ENCODE peak calls at places on chromosomes 3 and 15, in eight cellular contexts. One of them, this sample, is unnamed.

GRCh38 chr3:45635475-45636256 is 41.1 kb downstream of the LIMD1 start:
- DNase-seq in NCI-H2081: no peak
- DNase-seq in Right ventricle myocardium superior: no peak
- DNase-seq in osteoblast: peak; percentile 90
- DNase-seq in astrocyte: peak; percentile 80
- DNase-seq in kidney tubule cell: peak; percentile 84
- DNase-seq in tibial nerve: no peak
- DNase-seq in endothelial cell of umbilical vein: no peak
- DNase-seq in this sample: no peak

GRCh38 chr3:38984110-38984509 is 67.6 kb downstream of the SCN11A start:
- DNase-seq in NCI-H2081: no peak
- DNase-seq in Right ventricle myocardium superior: no peak
- DNase-seq in osteoblast: no peak
- DNase-seq in astrocyte: no peak
- DNase-seq in kidney tubule cell: no peak
- DNase-seq in tibial nerve: no peak
- DNase-seq in endothelial cell of umbilical vein: no peak
- DNase-seq in this sample: no peak

GRCh38 chr15:52206446-52206845 is 15.3 kb upstream of the GNB5 start:
- DNase-seq in NCI-H2081: no peak
- DNase-seq in Right ventricle myocardium superior: no peak
- DNase-seq in osteoblast: no peak
- DNase-seq in astrocyte: no peak
- DNase-seq in kidney tubule cell: no peak
- DNase-seq in tibial nerve: no peak
- DNase-seq in endothelial cell of umbilical vein: no peak
- DNase-seq in this sample: no peak

GRCh38 chr15:90681480-90681879 is 35.7 kb upstream of the BLM start:
- DNase-seq in NCI-H2081: no peak
- DNase-seq in Right ventricle myocardium superior: no peak
- DNase-seq in osteoblast: no peak
- DNase-seq in astrocyte: peak; percentile 96
- DNase-seq in kidney tubule cell: peak; percentile 83
- DNase-seq in tibial nerve: peak; percentile 60
- DNase-seq in endothelial cell of umbilical vein: peak; percentile 28
- DNase-seq in this sample: no peak

GRCh38 chr3:29381595-29381994 is 100.7 kb downstream of the RBMS3 start:
- DNase-seq in NCI-H2081: no peak
- DNase-seq in Right ventricle myocardium superior: no peak
- DNase-seq in osteoblast: no peak
- DNase-seq in astrocyte: peak; percentile 39
- DNase-seq in kidney tubule cell: peak; percentile 37
- DNase-seq in tibial nerve: no peak
- DNase-seq in endothelial cell of umbilical vein: peak; percentile 47
- DNase-seq in this sample: peak; percentile 74

GRCh38 chr3:72227536-72228070 is 442.7 kb upstream of the PROK2 start:
- DNase-seq in NCI-H2081: no peak
- DNase-seq in Right ventricle myocardium superior: no peak
- DNase-seq in osteoblast: no peak
- DNase-seq in astrocyte: no peak
- DNase-seq in kidney tubule cell: no peak
- DNase-seq in tibial nerve: no peak
- DNase-seq in endothelial cell of umbilical vein: no peak
- DNase-seq in this sample: no peak

GRCh38 chr3:187027531-187027936 is 97.2 kb downstream of the ST6GAL1 start:
- DNase-seq in NCI-H2081: no peak
- DNase-seq in Right ventricle myocardium superior: no peak
- DNase-seq in osteoblast: no peak
- DNase-seq in astrocyte: no peak
- DNase-seq in kidney tubule cell: no peak
- DNase-seq in tibial nerve: no peak
- DNase-seq in endothelial cell of umbilical vein: no peak
- DNase-seq in this sample: no peak

GRCh38 chr15:42138968-42139386 is 17.5 kb downstream of the PLA2G4F start:
- DNase-seq in NCI-H2081: no peak
- DNase-seq in Right ventricle myocardium superior: no peak
- DNase-seq in osteoblast: no peak
- DNase-seq in astrocyte: no peak
- DNase-seq in kidney tubule cell: no peak
- DNase-seq in tibial nerve: no peak
- DNase-seq in endothelial cell of umbilical vein: no peak
- DNase-seq in this sample: no peak

GRCh38 chr3:16523778-16524177 is 10.3 kb upstream of the RFTN1 start:
- DNase-seq in NCI-H2081: no peak
- DNase-seq in Right ventricle myocardium superior: no peak
- DNase-seq in osteoblast: no peak
- DNase-seq in astrocyte: peak; percentile 51
- DNase-seq in kidney tubule cell: peak; percentile 33
- DNase-seq in tibial nerve: no peak
- DNase-seq in endothelial cell of umbilical vein: no peak
- DNase-seq in this sample: peak; percentile 26

GRCh38 chr3:1578105-1578833 is 485.4 kb downstream of the CNTN6 start:
- DNase-seq in NCI-H2081: no peak
- DNase-seq in Right ventricle myocardium superior: no peak
- DNase-seq in osteoblast: no peak
- DNase-seq in astrocyte: peak; percentile 2
- DNase-seq in kidney tubule cell: no peak
- DNase-seq in tibial nerve: no peak
- DNase-seq in endothelial cell of umbilical vein: no peak
- DNase-seq in this sample: no peak

GRCh38 chr3:50600141-50600753 is 11.3 kb downstream of the CISH start:
- DNase-seq in NCI-H2081: no peak
- DNase-seq in Right ventricle myocardium superior: no peak
- DNase-seq in osteoblast: peak; percentile 59
- DNase-seq in astrocyte: no peak
- DNase-seq in kidney tubule cell: no peak
- DNase-seq in tibial nerve: no peak
- DNase-seq in endothelial cell of umbilical vein: no peak
- DNase-seq in this sample: no peak

GRCh38 chr15:85172846-85173490 is 191.3 kb downstream of the PDE8A start:
- DNase-seq in NCI-H2081: no peak
- DNase-seq in Right ventricle myocardium superior: no peak
- DNase-seq in osteoblast: no peak
- DNase-seq in astrocyte: no peak
- DNase-seq in kidney tubule cell: no peak
- DNase-seq in tibial nerve: no peak
- DNase-seq in endothelial cell of umbilical vein: no peak
- DNase-seq in this sample: no peak

GRCh38 chr3:60652829-60653228 is 598.4 kb downstream of the FHIT start:
- DNase-seq in NCI-H2081: no peak
- DNase-seq in Right ventricle myocardium superior: no peak
- DNase-seq in osteoblast: no peak
- DNase-seq in astrocyte: no peak
- DNase-seq in kidney tubule cell: no peak
- DNase-seq in tibial nerve: no peak
- DNase-seq in endothelial cell of umbilical vein: no peak
- DNase-seq in this sample: no peak

GRCh38 chr15:46956456-46956855 is 760.8 kb upstream of the SEMA6D start:
- DNase-seq in NCI-H2081: no peak
- DNase-seq in Right ventricle myocardium superior: peak; percentile 40
- DNase-seq in osteoblast: no peak
- DNase-seq in astrocyte: no peak
- DNase-seq in kidney tubule cell: no peak
- DNase-seq in tibial nerve: no peak
- DNase-seq in endothelial cell of umbilical vein: no peak
- DNase-seq in this sample: no peak

GRCh38 chr3:183360971-183361624 is 67.3 kb downstream of the MCF2L2 start:
- DNase-seq in NCI-H2081: no peak
- DNase-seq in Right ventricle myocardium superior: no peak
- DNase-seq in osteoblast: no peak
- DNase-seq in astrocyte: no peak
- DNase-seq in kidney tubule cell: no peak
- DNase-seq in tibial nerve: no peak
- DNase-seq in endothelial cell of umbilical vein: no peak
- DNase-seq in this sample: no peak

GRCh38 chr15:68518046-68518445 is 60.7 kb upstream of the CORO2B start:
- DNase-seq in NCI-H2081: no peak
- DNase-seq in Right ventricle myocardium superior: no peak
- DNase-seq in osteoblast: no peak
- DNase-seq in astrocyte: no peak
- DNase-seq in kidney tubule cell: no peak
- DNase-seq in tibial nerve: no peak
- DNase-seq in endothelial cell of umbilical vein: no peak
- DNase-seq in this sample: no peak

GRCh38 chr3:55893045-55893664 is 406.0 kb upstream of the WNT5A start:
- DNase-seq in NCI-H2081: no peak
- DNase-seq in Right ventricle myocardium superior: no peak
- DNase-seq in osteoblast: peak; percentile 64
- DNase-seq in astrocyte: peak; percentile 58
- DNase-seq in kidney tubule cell: peak; percentile 64
- DNase-seq in tibial nerve: no peak
- DNase-seq in endothelial cell of umbilical vein: peak; percentile 44
- DNase-seq in this sample: no peak

GRCh38 chr3:73608805-73609641 is 15.7 kb downstream of the PDZRN3 start:
- DNase-seq in NCI-H2081: no peak
- DNase-seq in Right ventricle myocardium superior: no peak
- DNase-seq in osteoblast: no peak
- DNase-seq in astrocyte: no peak
- DNase-seq in kidney tubule cell: no peak
- DNase-seq in tibial nerve: no peak
- DNase-seq in endothelial cell of umbilical vein: no peak
- DNase-seq in this sample: no peak

GRCh38 chr3:58242340-58242739 is 4.7 kb downstream of the ABHD6 start:
- DNase-seq in NCI-H2081: no peak
- DNase-seq in Right ventricle myocardium superior: no peak
- DNase-seq in osteoblast: no peak
- DNase-seq in astrocyte: no peak
- DNase-seq in kidney tubule cell: no peak
- DNase-seq in tibial nerve: no peak
- DNase-seq in endothelial cell of umbilical vein: no peak
- DNase-seq in this sample: no peak

GRCh38 chr3:84223512-84223911 is 735.3 kb upstream of the CADM2 start:
- DNase-seq in NCI-H2081: no peak
- DNase-seq in Right ventricle myocardium superior: no peak
- DNase-seq in osteoblast: no peak
- DNase-seq in astrocyte: no peak
- DNase-seq in kidney tubule cell: no peak
- DNase-seq in tibial nerve: no peak
- DNase-seq in endothelial cell of umbilical vein: no peak
- DNase-seq in this sample: no peak

GRCh38 chr15:29849716-29850115 is 27.4 kb upstream of the TJP1 start:
- DNase-seq in NCI-H2081: no peak
- DNase-seq in Right ventricle myocardium superior: no peak
- DNase-seq in osteoblast: no peak
- DNase-seq in astrocyte: no peak
- DNase-seq in kidney tubule cell: peak; percentile 83
- DNase-seq in tibial nerve: no peak
- DNase-seq in endothelial cell of umbilical vein: no peak
- DNase-seq in this sample: no peak

GRCh38 chr3:39809995-39810595 is 686 bp downstream of the MYRIP start:
- DNase-seq in NCI-H2081: no peak
- DNase-seq in Right ventricle myocardium superior: no peak
- DNase-seq in osteoblast: peak; percentile 60
- DNase-seq in astrocyte: no peak
- DNase-seq in kidney tubule cell: peak; percentile 2
- DNase-seq in tibial nerve: no peak
- DNase-seq in endothelial cell of umbilical vein: peak; percentile 43
- DNase-seq in this sample: no peak

GRCh38 chr15:37370938-37371337 is 270.6 kb upstream of the MEIS2 start:
- DNase-seq in NCI-H2081: no peak
- DNase-seq in Right ventricle myocardium superior: no peak
- DNase-seq in osteoblast: no peak
- DNase-seq in astrocyte: no peak
- DNase-seq in kidney tubule cell: no peak
- DNase-seq in tibial nerve: no peak
- DNase-seq in endothelial cell of umbilical vein: no peak
- DNase-seq in this sample: no peak

GRCh38 chr15:47411733-47412530 is 305.4 kb upstream of the SEMA6D start:
- DNase-seq in NCI-H2081: peak; percentile 51
- DNase-seq in Right ventricle myocardium superior: no peak
- DNase-seq in osteoblast: no peak
- DNase-seq in astrocyte: no peak
- DNase-seq in kidney tubule cell: no peak
- DNase-seq in tibial nerve: no peak
- DNase-seq in endothelial cell of umbilical vein: peak; percentile 73
- DNase-seq in this sample: no peak

GRCh38 chr15:53520867-53521525 is 238.5 kb downstream of the WDR72 start:
- DNase-seq in NCI-H2081: no peak
- DNase-seq in Right ventricle myocardium superior: no peak
- DNase-seq in osteoblast: no peak
- DNase-seq in astrocyte: peak; percentile 10
- DNase-seq in kidney tubule cell: no peak
- DNase-seq in tibial nerve: no peak
- DNase-seq in endothelial cell of umbilical vein: no peak
- DNase-seq in this sample: no peak

GRCh38 chr3:155192957-155193746 is 100.3 kb downstream of the STRIT1 start:
- DNase-seq in NCI-H2081: no peak
- DNase-seq in Right ventricle myocardium superior: no peak
- DNase-seq in osteoblast: no peak
- DNase-seq in astrocyte: no peak
- DNase-seq in kidney tubule cell: no peak
- DNase-seq in tibial nerve: no peak
- DNase-seq in endothelial cell of umbilical vein: no peak
- DNase-seq in this sample: no peak

GRCh38 chr3:153285194-153285641 is 123.2 kb downstream of the RAP2B start:
- DNase-seq in NCI-H2081: no peak
- DNase-seq in Right ventricle myocardium superior: no peak
- DNase-seq in osteoblast: peak; percentile 73
- DNase-seq in astrocyte: no peak
- DNase-seq in kidney tubule cell: peak; percentile 45
- DNase-seq in tibial nerve: no peak
- DNase-seq in endothelial cell of umbilical vein: peak; percentile 29
- DNase-seq in this sample: no peak

GRCh38 chr3:57228734-57229505 is 1.4 kb downstream of the APPL1 start:
- DNase-seq in NCI-H2081: no peak
- DNase-seq in Right ventricle myocardium superior: no peak
- DNase-seq in osteoblast: peak; percentile 84
- DNase-seq in astrocyte: peak; percentile 80
- DNase-seq in kidney tubule cell: peak; percentile 66
- DNase-seq in tibial nerve: no peak
- DNase-seq in endothelial cell of umbilical vein: peak; percentile 41
- DNase-seq in this sample: peak; percentile 40

GRCh38 chr3:33749546-33750215 is 31.6 kb upstream of the CLASP2 start:
- DNase-seq in NCI-H2081: no peak
- DNase-seq in Right ventricle myocardium superior: no peak
- DNase-seq in osteoblast: no peak
- DNase-seq in astrocyte: peak; percentile 2
- DNase-seq in kidney tubule cell: no peak
- DNase-seq in tibial nerve: no peak
- DNase-seq in endothelial cell of umbilical vein: no peak
- DNase-seq in this sample: no peak

GRCh38 chr3:188788621-188789081 is 383.1 kb upstream of the TPRG1 start:
- DNase-seq in NCI-H2081: no peak
- DNase-seq in Right ventricle myocardium superior: no peak
- DNase-seq in osteoblast: peak; percentile 77
- DNase-seq in astrocyte: peak; percentile 98
- DNase-seq in kidney tubule cell: peak; percentile 81
- DNase-seq in tibial nerve: no peak
- DNase-seq in endothelial cell of umbilical vein: peak; percentile 90
- DNase-seq in this sample: peak; percentile 90

GRCh38 chr3:79490165-79491028 is 277.4 kb downstream of the ROBO1 start:
- DNase-seq in NCI-H2081: no peak
- DNase-seq in Right ventricle myocardium superior: peak; percentile 59
- DNase-seq in osteoblast: peak; percentile 47
- DNase-seq in astrocyte: peak; percentile 94
- DNase-seq in kidney tubule cell: peak; percentile 36
- DNase-seq in tibial nerve: peak; percentile 41
- DNase-seq in endothelial cell of umbilical vein: peak; percentile 48
- DNase-seq in this sample: no peak

GRCh38 chr3:144273611-144274010 is 302.0 kb downstream of the DIPK2A start:
- DNase-seq in NCI-H2081: no peak
- DNase-seq in Right ventricle myocardium superior: no peak
- DNase-seq in osteoblast: no peak
- DNase-seq in astrocyte: peak; percentile 31
- DNase-seq in kidney tubule cell: peak; percentile 59
- DNase-seq in tibial nerve: no peak
- DNase-seq in endothelial cell of umbilical vein: no peak
- DNase-seq in this sample: no peak

This sample was measured in dermis microvascular lymphatic vessel endothelial cell.